ENCODE peak calls at places on chromosomes 12 and 14, in six cellular contexts. U is epithelial cell of esophagus, N is OCI-LY7, G is MCF 10A, K is coronary artery, D is H9. T is an unnamed sample.

GRCh38 chr14:38992067-38992835 is 110.8 kb downstream of the SEC23A start:
- DNase-seq in U (no peak), D (no peak), K (no peak), G (no peak), N (no peak), T (no peak)

GRCh38 chr14:50023671-50024490 is 92.5 kb downstream of the VCPKMT start:
- DNase-seq in U (peak), G (peak), N (no peak), K (no peak), D (no peak), T (no peak)

GRCh38 chr12:3530548-3530947 is 39.5 kb downstream of the PRMT8 start:
- DNase-seq in U (no peak), D (no peak), G (no peak), K (no peak), N (no peak), T (no peak)

GRCh38 chr12:15979096-15980091 is 68.3 kb downstream of the DERA start:
- DNase-seq in D (peak), N (no peak), U (peak), K (no peak), G (peak), T (no peak)

GRCh38 chr12:117732761-117733160 is 236.0 kb downstream of the KSR2 start:
- DNase-seq in D (peak), G (no peak), N (no peak), K (no peak), U (no peak), T (no peak)

GRCh38 chr12:76685246-76685678 is 78.7 kb upstream of the ZDHHC17 start:
- DNase-seq in G (no peak), N (no peak), U (no peak), K (no peak), D (peak), T (no peak)

GRCh38 chr12:124359671-124360581 is 65.0 kb downstream of the RFLNA start:
- DNase-seq in K (peak), D (no peak), G (no peak), U (no peak), N (no peak), T (no peak)

GRCh38 chr12:63844391-63845341 is at the start of gene SRGAP1:
- DNase-seq in D (peak), G (peak), N (no peak), K (peak), U (peak), T (peak)

GRCh38 chr12:88628856-88629509 is 48.7 kb upstream of the KITLG start:
- DNase-seq in K (no peak), D (no peak), U (no peak), N (no peak), G (no peak), T (no peak)

GRCh38 chr12:95215925-95216324 is 1.3 kb downstream of the FGD6 start:
- DNase-seq in N (peak), G (peak), U (peak), K (no peak), D (no peak), T (no peak)

GRCh38 chr14:80587096-80587724 is 354.3 kb downstream of the CEP128 start:
- DNase-seq in N (peak), G (peak), D (no peak), U (peak), K (no peak), T (no peak)

GRCh38 chr14:102586420-102587119 is 5.9 kb upstream of the RCOR1 start:
- DNase-seq in N (peak), K (no peak), U (no peak), G (no peak), D (no peak), T (no peak)

GRCh38 chr14:32203928-32204357 is 874 bp upstream of the RNU6-8 start:
- DNase-seq in U (no peak), G (no peak), D (peak), N (no peak), K (no peak), T (peak)

GRCh38 chr12:63826002-63826585 is 18.4 kb upstream of the SRGAP1 start:
- DNase-seq in U (peak), D (no peak), K (no peak), G (peak), N (peak), T (no peak)

GRCh38 chr14:68786491-68787234 is 6.2 kb downstream of the ZFP36L1 start:
- DNase-seq in U (peak), K (peak), N (no peak), D (no peak), G (peak), T (no peak)

GRCh38 chr14:42541535-42542001 is 934.9 kb downstream of the LRFN5 start:
- DNase-seq in U (no peak), K (no peak), D (no peak), G (peak), N (no peak), T (no peak)

GRCh38 chr12:44294649-44295048 is 458.8 kb downstream of the TMEM117 start:
- DNase-seq in U (no peak), K (no peak), N (peak), D (no peak), G (no peak), T (no peak)

GRCh38 chr14:53542692-53543091 is 389.6 kb upstream of the DDHD1 start:
- DNase-seq in N (no peak), K (no peak), U (peak), D (no peak), G (peak), T (no peak)

GRCh38 chr14:98952595-98953325 is 319.2 kb downstream of the BCL11B start:
- DNase-seq in K (no peak), D (no peak), G (peak), N (no peak), U (peak), T (no peak)

GRCh38 chr12:29589852-29590251 is 92.4 kb upstream of the OVCH1 start:
- DNase-seq in K (no peak), U (no peak), G (no peak), D (no peak), N (no peak), T (no peak)

GRCh38 chr12:64612843-64613242 is 2.5 kb downstream of the RASSF3 start:
- DNase-seq in G (no peak), N (peak), K (no peak), D (no peak), U (no peak), T (no peak)

GRCh38 chr12:41419151-41419893 is 231.2 kb downstream of the PDZRN4 start:
- DNase-seq in K (no peak), D (no peak), N (no peak), G (no peak), U (no peak), T (no peak)

GRCh38 chr12:56040151-56040550 is 1.6 kb upstream of the RPS26 start:
- DNase-seq in D (no peak), K (no peak), U (no peak), N (no peak), G (no peak), T (no peak)

GRCh38 chr12:26857465-26858176 is 24.6 kb upstream of the ITPR2 start:
- DNase-seq in N (no peak), G (no peak), K (no peak), D (no peak), U (no peak), T (no peak)

GRCh38 chr12:117231750-117232149 is 41.5 kb upstream of the FBXO21 start:
- DNase-seq in G (no peak), N (no peak), K (no peak), D (no peak), U (no peak), T (no peak)

GRCh38 chr14:104856157-104856868 is 8.8 kb upstream of the CEP170B start:
- DNase-seq in G (no peak), U (no peak), D (peak), N (no peak), K (peak), T (no peak)
- TF ChIP-seq CTCF in G (no peak), U (no peak), D (no peak), N (no peak), K (no peak), T (no peak)

GRCh38 chr14:23006544-23007419 is 3.2 kb downstream of the C14orf93 start:
- DNase-seq in K (peak), D (peak), U (peak), G (peak), N (peak), T (peak)
- TF ChIP-seq CTCF in K (no peak), D (peak), U (peak), G (peak), N (peak), T (peak)

GRCh38 chr12:47801170-47801903 is 18.4 kb downstream of the HDAC7 start:
- DNase-seq in D (no peak), N (no peak), G (no peak), U (no peak), K (no peak), T (no peak)

GRCh38 chr12:47800582-47800981 is 19.1 kb downstream of the HDAC7 start:
- DNase-seq in K (no peak), G (no peak), N (no peak), U (no peak), D (no peak), T (no peak)

GRCh38 chr12:47801904-47802246 is 17.8 kb downstream of the HDAC7 start:
- DNase-seq in D (no peak), K (no peak), G (no peak), N (no peak), U (no peak), T (no peak)

GRCh38 chr12:47803196-47803875 is 16.4 kb downstream of the HDAC7 start:
- DNase-seq in D (no peak), G (no peak), K (no peak), U (no peak), N (no peak), T (no peak)

DNA sequence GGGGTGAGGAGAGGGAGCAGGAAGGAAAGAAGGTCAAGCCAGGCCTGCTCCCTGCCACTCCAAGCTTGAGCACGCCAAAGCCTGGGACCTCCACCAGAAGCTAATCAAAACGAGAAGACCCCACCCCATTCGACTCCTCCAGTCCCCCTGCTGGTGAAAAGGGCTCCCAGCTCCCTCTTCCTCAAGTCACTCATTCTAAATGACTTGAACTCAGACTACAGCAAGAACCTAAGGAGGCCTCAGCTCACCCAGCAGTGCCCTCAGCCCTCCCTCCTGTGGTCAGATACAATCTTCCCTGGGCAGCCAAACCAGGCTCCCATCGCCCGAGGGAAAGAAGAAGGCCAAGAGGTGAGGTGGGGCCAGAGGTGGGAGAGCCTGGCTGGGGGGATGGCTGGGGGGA is 17.4 kb downstream of the HDAC7 start:
- DNase-seq in D (no peak), U (no peak), G (no peak), K (no peak), N (peak), T (no peak)
- TF ChIP-seq CTCF in D (peak), U (peak), G (peak), K (no peak), N (peak), T (peak)

GRCh38 chr12:111687255-111687654 is 1.4 kb downstream of the ACAD10 start:
- DNase-seq in U (peak), K (no peak), G (peak), D (no peak), N (peak), T (no peak)
- TF ChIP-seq CTCF in U (peak), K (no peak), G (no peak), D (no peak), N (peak), T (no peak)

DNA sequence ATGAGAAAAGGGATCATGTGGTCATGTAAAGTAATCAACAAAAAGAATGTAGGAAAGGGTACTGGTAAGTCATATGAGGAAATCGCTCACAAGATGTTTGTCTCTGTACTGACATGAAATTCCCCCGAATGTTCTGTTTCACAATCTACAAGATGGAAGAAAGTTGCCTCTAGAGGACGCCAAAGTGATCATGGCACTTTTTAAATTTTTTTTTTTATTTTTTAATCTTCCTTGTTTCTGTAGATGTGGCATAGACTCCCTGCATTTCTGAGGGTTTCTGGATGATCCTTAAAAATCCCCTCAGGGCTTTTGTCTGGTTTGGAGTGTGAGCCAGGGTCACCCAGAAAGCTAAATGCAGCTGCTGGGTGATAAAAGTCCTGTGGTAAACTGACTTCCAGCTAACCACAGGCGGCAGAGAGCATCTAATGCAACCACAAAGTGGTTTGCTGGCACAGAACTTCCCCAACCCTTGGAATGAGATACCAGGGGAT is 393.6 kb downstream of the CCDC91 start:
- DNase-seq in K (no peak), G (peak), D (no peak), U (peak), N (no peak), T (no peak)
- TF ChIP-seq CTCF in K (no peak), G (no peak), D (peak), U (no peak), N (peak), T (no peak)

DNA sequence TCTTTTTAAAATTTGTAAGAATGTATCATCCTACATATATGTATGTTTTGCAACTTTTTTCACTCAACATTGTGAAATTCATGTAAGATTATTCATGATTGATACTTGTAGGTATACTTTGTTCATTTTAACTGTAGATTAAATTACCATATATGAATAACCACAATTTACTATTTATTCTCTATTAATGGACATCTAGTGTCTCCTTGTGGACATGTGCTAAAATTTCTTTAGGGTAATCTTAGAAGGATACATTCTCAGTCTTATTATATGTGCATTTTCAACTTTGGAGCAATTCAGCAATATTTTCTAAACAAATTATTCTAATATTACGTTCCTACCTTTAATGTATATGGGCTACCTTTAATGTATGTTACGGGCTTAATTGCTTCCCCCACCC is 192.4 kb downstream of the FUT8 start:
- DNase-seq in N (no peak), D (no peak), U (peak), G (peak), K (no peak), T (no peak)
- TF ChIP-seq CTCF in N (peak), D (no peak), U (no peak), G (peak), K (no peak), T (no peak)

GRCh38 chr12:122946690-122947271 is 19.5 kb downstream of the ABCB9 start:
- DNase-seq in U (peak), G (peak), N (peak), K (peak), D (no peak), T (no peak)
- TF ChIP-seq CTCF in U (peak), G (peak), N (peak), K (no peak), D (no peak), T (no peak)

GRCh38 chr14:26191123-26191522 is 406.7 kb downstream of the NOVA1 start:
- DNase-seq in K (no peak), U (no peak), G (no peak), D (no peak), N (no peak), T (no peak)
- TF ChIP-seq CTCF in K (no peak), U (peak), G (no peak), D (peak), N (no peak), T (peak)

GRCh38 chr14:23051482-23051881 is 5.8 kb downstream of the CDH24 start:
- DNase-seq in G (no peak), N (no peak), K (no peak), D (no peak), U (no peak), T (no peak)

GRCh38 chr14:23054000-23054811 is 3.1 kb downstream of the CDH24 start:
- DNase-seq in G (no peak), U (no peak), K (no peak), D (peak), N (peak), T (no peak)

GRCh38 chr14:23052671-23053070 is 4.6 kb downstream of the CDH24 start:
- DNase-seq in G (no peak), D (no peak), K (no peak), U (no peak), N (no peak), T (no peak)

GRCh38 chr14:23053426-23053825 is 3.9 kb downstream of the CDH24 start:
- DNase-seq in D (no peak), U (no peak), K (no peak), G (no peak), N (no peak), T (no peak)

GRCh38 chr14:23052182-23052623 is 5.1 kb downstream of the CDH24 start:
- DNase-seq in N (no peak), K (no peak), U (peak), G (no peak), D (peak), T (no peak)
- TF ChIP-seq CTCF in N (no peak), K (no peak), U (peak), G (no peak), D (peak), T (no peak)

GRCh38 chr14:21771671-21772070 is 98.1 kb upstream of the OR4E1 start:
- DNase-seq in U (peak), D (no peak), K (no peak), G (no peak), N (no peak), T (no peak)

GRCh38 chr14:21768875-21769257 is 95.2 kb upstream of the OR4E1 start:
- DNase-seq in N (no peak), U (no peak), G (no peak), D (no peak), K (no peak), T (no peak)

DNA sequence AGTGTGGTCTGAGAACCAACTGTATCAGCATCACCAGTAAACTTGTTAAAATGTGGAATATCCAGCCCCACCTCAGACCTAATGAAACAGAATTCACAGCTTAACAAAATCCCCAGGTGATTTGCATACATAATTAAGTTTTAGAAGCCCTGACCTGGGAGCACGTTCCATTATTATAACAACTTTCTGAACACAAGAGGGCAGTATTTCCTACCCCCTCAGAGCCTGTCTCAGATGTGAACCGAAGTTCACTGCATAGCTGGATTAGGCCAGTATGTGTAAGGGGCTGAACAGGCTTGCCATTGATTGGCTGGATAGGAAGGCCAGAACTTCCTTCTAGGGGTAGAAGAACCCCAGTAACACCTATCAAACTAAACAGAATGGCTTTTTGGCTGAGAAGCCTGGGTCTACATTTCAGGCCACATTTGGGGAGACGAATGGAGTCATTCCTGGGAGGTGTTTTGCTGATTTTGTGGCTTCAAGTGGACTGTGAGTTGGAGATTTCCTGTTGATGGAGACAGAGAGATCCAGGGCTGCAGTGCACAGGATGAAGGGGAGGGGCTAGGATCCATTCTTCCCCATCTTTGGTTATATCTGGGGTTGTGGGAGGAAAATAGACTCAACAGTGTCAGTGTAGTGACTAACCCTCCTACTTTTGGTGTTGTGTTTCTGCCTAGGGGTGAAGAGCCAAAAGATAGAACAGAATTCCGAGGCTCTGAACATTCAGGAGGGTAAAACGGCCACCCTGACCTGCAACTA is 94.7 kb upstream of the OR4E1 start:
- DNase-seq in G (peak), U (peak), N (peak), K (no peak), D (peak), T (no peak)
- TF ChIP-seq CTCF in G (peak), U (peak), N (peak), K (no peak), D (peak), T (peak)